ENCODE peak calls at places on chromosomes 13 and 19, in seven cellular contexts. R is body of pancreas, G is IMR-90, W is upper lobe of left lung, H is right lobe of liver, V is Peyer's patch, U is tibial nerve. D is an unnamed sample. For H3K4me1, the result is how much of the 10 kb centered on the place peaks cover.

GRCh38 chr13:45817833-45818232 is 33.7 kb downstream of the SIAH3 start:
- DNase-seq in R (no peak), G (no peak), W (no peak), H (no peak), V (no peak), U (no peak), D (no peak)

GRCh38 chr13:71786815-71787214 is 80.2 kb downstream of the DACH1 start:
- DNase-seq in R (no peak), G (no peak), W (no peak), H (no peak), V (no peak), U (no peak), D (no peak)

GRCh38 chr19:18718846-18719458 is 35.5 kb downstream of the CRTC1 start:
- DNase-seq in R (no peak), G (no peak), W (no peak), H (no peak), V (no peak), U (no peak), D (no peak)

GRCh38 chr13:48906200-48906599 is 69.5 kb upstream of the FNDC3A start:
- DNase-seq in R (no peak), G (no peak), W (no peak), H (no peak), V (no peak), U (no peak), D (no peak)

GRCh38 chr19:57327993-57328392 is 7.7 kb downstream of the ZNF543 start:
- DNase-seq in R (no peak), G (no peak), W (no peak), H (no peak), V (no peak), U (no peak), D (no peak)

GRCh38 chr19:7535035-7535992 is at the start of gene PNPLA6:
- DNase-seq in R (peak), G (peak), W (peak), H (peak), V (peak), U (peak), D (peak)

GRCh38 chr19:1066251-1066747 is 668 bp upstream of the ARHGAP45 start:
- DNase-seq in R (no peak), G (no peak), W (no peak), H (no peak), V (peak), U (no peak), D (no peak)

GRCh38 chr13:107138468-107138867 is 570.5 kb upstream of the ARGLU1 start:
- DNase-seq in R (no peak), G (no peak), W (no peak), H (no peak), V (no peak), U (no peak), D (no peak)

GRCh38 chr13:77896536-77896935 is 22.1 kb downstream of the EDNRB start:
- DNase-seq in R (peak), G (peak), W (no peak), H (no peak), V (no peak), U (peak), D (peak)

GRCh38 chr19:8552810-8553209 is 24.4 kb downstream of the MYO1F start:
- DNase-seq in R (no peak), G (peak), W (no peak), H (no peak), V (no peak), U (no peak), D (no peak)

GRCh38 chr13:60358453-60358852 is 38.6 kb upstream of the TDRD3 start:
- DNase-seq in R (no peak), G (no peak), W (no peak), H (no peak), V (no peak), U (no peak), D (no peak)

GRCh38 chr19:46660008-46660517 is 919 bp downstream of the DACT3 start:
- DNase-seq in R (no peak), G (no peak), W (no peak), H (no peak), V (no peak), U (no peak), D (no peak)

GRCh38 chr13:110874508-110874960 is 40.3 kb downstream of the ANKRD10 start:
- DNase-seq in R (peak), G (peak), W (peak), H (peak), V (peak), U (peak), D (peak)

GRCh38 chr13:26560456-26560855 is 3.0 kb downstream of the WASF3 start:
- DNase-seq in R (no peak), G (no peak), W (no peak), H (no peak), V (no peak), U (no peak), D (no peak)

GRCh38 chr19:1756705-1757445 is 3.6 kb downstream of the ONECUT3 start:
- DNase-seq in R (no peak), G (no peak), W (no peak), H (no peak), V (no peak), U (no peak), D (no peak)

GRCh38 chr19:7312816-7313215 is 18.6 kb upstream of the INSR start:
- DNase-seq in R (no peak), G (no peak), W (no peak), H (peak), V (peak), U (no peak), D (no peak)

GRCh38 chr13:111508164-111508870 is 187.9 kb downstream of the TEX29 start:
- DNase-seq in R (no peak), G (no peak), W (no peak), H (peak), V (peak), U (no peak), D (no peak)

GRCh38 chr19:39737351-39737750 is 478 bp downstream of the CLC start:
- DNase-seq in R (no peak), G (no peak), W (no peak), H (no peak), V (no peak), U (no peak), D (no peak)

GRCh38 chr19:42424712-42425131 is 2.5 kb downstream of the LIPE start:
- DNase-seq in R (no peak), G (no peak), W (no peak), H (no peak), V (no peak), U (no peak), D (no peak)

GRCh38 chr13:91127995-91128394 is 219.5 kb upstream of the MIR17HG start:
- DNase-seq in R (no peak), G (no peak), W (no peak), H (no peak), V (no peak), U (no peak), D (no peak)

GRCh38 chr13:43758834-43759233 is 27.9 kb downstream of the ENOX1 start:
- DNase-seq in R (no peak), G (no peak), W (no peak), H (no peak), V (no peak), U (no peak), D (no peak)

GRCh38 chr19:45400192-45400591 is 4.7 kb downstream of the PPP1R13L start:
- DNase-seq in R (no peak), G (no peak), W (no peak), H (no peak), V (no peak), U (no peak), D (peak)

GRCh38 chr13:37109080-37109678 is 3.7 kb upstream of the CSNK1A1L start:
- DNase-seq in R (no peak), G (peak), W (no peak), H (no peak), V (no peak), U (no peak), D (no peak)

GRCh38 chr19:16460454-16460853 is 11.3 kb downstream of the EPS15L1 start:
- DNase-seq in R (no peak), G (no peak), W (no peak), H (no peak), V (no peak), U (no peak), D (no peak)

GRCh38 chr19:16894080-16894479 is 5.3 kb downstream of the F2RL3 start:
- DNase-seq in R (no peak), G (no peak), W (no peak), H (no peak), V (peak), U (no peak), D (peak)

GRCh38 chr13:57612568-57612967 is 19.0 kb upstream of the PCDH17 start:
- DNase-seq in R (no peak), G (no peak), W (no peak), H (no peak), V (no peak), U (no peak), D (no peak)

GRCh38 chr19:43148233-43148632 is 38.1 kb downstream of the PSG5 start:
- DNase-seq in R (no peak), G (peak), W (no peak), H (no peak), V (no peak), U (no peak), D (no peak)

GRCh38 chr19:10567696-10568443 is 909 bp downstream of the CDKN2D start:
- DNase-seq in R (no peak), G (no peak), W (no peak), H (no peak), V (no peak), U (no peak), D (no peak)

GRCh38 chr13:73844986-73845385 is 289.2 kb downstream of the KLF12 start:
- DNase-seq in R (no peak), G (peak), W (no peak), H (no peak), V (no peak), U (no peak), D (no peak)

GRCh38 chr13:73849292-73849691 is 284.9 kb downstream of the KLF12 start:
- DNase-seq in R (peak), G (peak), W (no peak), H (no peak), V (no peak), U (no peak), D (no peak)

GRCh38 chr13:73851104-73851503 is 283.1 kb downstream of the KLF12 start:
- DNase-seq in R (no peak), G (peak), W (no peak), H (no peak), V (no peak), U (no peak), D (no peak)

GRCh38 chr13:73850104-73850898 is 283.9 kb downstream of the KLF12 start:
- DNase-seq in R (no peak), G (no peak), W (no peak), H (no peak), V (no peak), U (no peak), D (no peak)
- H3K4me1 ChIP-seq in R (under half), G (under half), W (under half), H (under half), V (under half), U (under half), D (under half)

DNA sequence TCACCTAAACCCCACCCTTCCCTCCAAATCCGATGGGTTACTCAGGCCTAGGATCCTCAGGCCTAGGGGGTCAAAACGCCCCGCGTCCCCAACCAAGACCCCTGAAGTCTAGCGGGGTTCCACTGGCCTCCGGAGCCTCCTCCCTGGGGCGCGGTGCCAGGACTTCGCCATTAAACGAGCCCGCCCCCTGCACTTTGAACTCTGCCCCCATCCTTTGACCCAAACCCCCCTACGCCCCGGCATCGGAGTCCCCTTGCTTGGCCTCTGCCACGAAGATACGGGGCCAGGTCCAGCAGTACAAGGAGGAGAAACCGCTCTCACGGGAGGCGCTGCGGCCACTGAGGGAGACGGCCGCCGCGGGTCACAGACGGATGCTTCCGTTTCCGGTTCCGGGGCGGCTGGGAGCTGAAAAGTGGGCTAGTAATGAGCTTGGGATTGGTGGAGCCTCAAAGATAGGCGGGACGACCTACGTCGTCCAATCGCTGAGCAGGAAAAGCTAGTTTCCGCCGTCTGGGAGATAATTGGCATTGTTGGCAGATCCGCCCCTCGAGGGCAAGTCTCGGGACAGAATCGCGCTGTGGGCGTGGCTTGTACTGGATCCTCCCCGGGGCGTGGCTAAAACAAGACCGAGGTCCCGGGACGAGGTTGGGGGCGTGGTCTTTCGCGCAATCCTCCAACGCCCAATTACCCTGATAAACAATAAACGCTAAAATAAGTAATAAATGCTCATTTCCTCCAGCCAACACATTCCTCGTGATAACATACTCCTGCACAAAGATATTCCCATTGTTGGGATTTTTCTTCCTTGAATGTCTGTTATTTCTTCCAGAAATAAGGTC is 5.7 kb upstream of the ZNF77 start:
- DNase-seq in R (peak), G (peak), W (peak), H (peak), V (peak), U (peak), D (peak)
- TF ChIP-seq POLR2A in R (peak), G (peak), W (peak), H (peak), V (peak), U (peak), D (no peak)

GRCh38 chr19:13039211-13039789 is 44.0 kb downstream of the NFIX start:
- DNase-seq in R (no peak), G (no peak), W (no peak), H (no peak), V (no peak), U (no peak), D (peak)

GRCh38 chr19:13042443-13043130 is 47.3 kb downstream of the NFIX start:
- DNase-seq in R (no peak), G (peak), W (no peak), H (no peak), V (no peak), U (no peak), D (no peak)

GRCh38 chr19:13040232-13040915 is 45.1 kb downstream of the NFIX start:
- DNase-seq in R (no peak), G (no peak), W (no peak), H (no peak), V (no peak), U (no peak), D (no peak)

GRCh38 chr19:13038306-13039210 is 43.3 kb downstream of the NFIX start:
- DNase-seq in R (no peak), G (no peak), W (no peak), H (peak), V (no peak), U (no peak), D (no peak)

DNA sequence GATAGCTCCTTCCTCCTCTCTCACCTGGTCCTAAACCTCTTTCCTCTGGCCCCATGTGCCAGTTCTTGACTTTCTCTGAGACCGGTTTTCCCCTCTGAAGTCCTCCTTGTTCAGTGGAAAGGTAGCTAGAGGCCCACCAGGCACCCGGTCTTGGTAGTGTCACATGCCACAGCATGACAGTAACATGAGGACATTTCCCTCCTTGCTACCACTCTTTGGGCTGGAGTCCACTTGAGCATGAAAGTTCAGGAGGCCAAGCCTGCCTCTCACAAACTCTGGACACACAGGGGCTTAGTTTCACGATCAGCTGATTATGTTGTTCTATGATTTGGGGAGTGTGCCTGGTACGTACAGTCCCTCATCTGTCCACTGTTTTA is 45.6 kb downstream of the NFIX start:
- DNase-seq in R (no peak), G (no peak), W (peak), H (no peak), V (no peak), U (no peak), D (no peak)
- H3K4me1 ChIP-seq in R (half or more), G (half or more), W (half or more), H (under half), V (half or more), U (under half), D (half or more)

GRCh38 chr19:48365602-48366001 is 1.4 kb downstream of the SYNGR4 start:
- DNase-seq in R (no peak), G (no peak), W (no peak), H (no peak), V (no peak), U (no peak), D (no peak)

GRCh38 chr19:48364564-48365363 is 597 bp downstream of the SYNGR4 start:
- DNase-seq in R (no peak), G (no peak), W (no peak), H (peak), V (no peak), U (no peak), D (no peak)

GRCh38 chr19:48363500-48363809 is 285 bp downstream of the TMEM143 start:
- DNase-seq in R (no peak), G (no peak), W (peak), H (peak), V (no peak), U (no peak), D (peak)

GRCh38 chr19:48362716-48363499 is 832 bp downstream of the TMEM143 start:
- DNase-seq in R (peak), G (peak), W (peak), H (peak), V (peak), U (peak), D (peak)

GRCh38 chr19:48363810-48364563 is at the start of the genes SYNGR4 and TMEM143:
- DNase-seq in R (peak), G (peak), W (peak), H (peak), V (peak), U (peak), D (peak)
- TF ChIP-seq POLR2A in R (peak), G (peak), W (no peak), H (no peak), V (peak), U (no peak), D (no peak)

GRCh38 chr13:97194473-97194872 is 27.7 kb upstream of the MBNL2 start:
- DNase-seq in R (no peak), G (peak), W (no peak), H (no peak), V (no peak), U (no peak), D (no peak)
- H3K4me1 ChIP-seq in R (under half), G (under half), W (under half), H (under half), V (under half), U (under half), D (under half)

DNA sequence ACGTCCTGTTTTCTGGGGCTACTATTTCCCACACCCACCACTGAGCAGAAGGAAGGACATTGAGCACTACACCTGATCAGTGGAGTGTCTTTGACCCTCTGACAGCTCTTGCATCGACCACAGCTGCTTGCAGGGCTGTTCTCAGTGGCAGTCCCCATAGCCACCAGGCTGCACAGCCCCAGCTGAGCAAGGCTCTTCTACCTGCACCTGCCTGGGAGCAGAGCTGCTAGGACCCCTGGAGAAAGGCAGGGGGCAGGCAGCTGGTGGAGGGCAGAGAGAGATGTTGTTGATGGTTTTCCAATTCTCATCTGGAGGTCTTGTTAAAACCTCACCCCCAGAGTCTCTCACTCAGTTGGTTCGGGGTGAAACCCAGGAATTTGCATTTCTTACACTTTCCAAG is 361.8 kb upstream of the ZNF507 start:
- DNase-seq in R (no peak), G (no peak), W (no peak), H (no peak), V (no peak), U (no peak), D (no peak)
- TF ChIP-seq POLR2A in R (no peak), G (no peak), W (no peak), H (no peak), V (no peak), U (no peak), D (no peak)

GRCh38 chr13:104163866-104164630 is 1097.8 kb upstream of the SLC10A2 start:
- DNase-seq in R (no peak), G (no peak), W (no peak), H (no peak), V (no peak), U (no peak), D (no peak)
- H3K4me1 ChIP-seq in R (under half), G (under half), W (under half), H (under half), V (under half), U (under half), D (under half)